ENCODE peak calls at places on chromosome 12, in ten cellular contexts. M is HTR-8/SVneo; L is HT1080; I is islet precursor cell; Q is T follicular helper cell; J is central memory CD4-positive, alpha-beta T cell; S is activated naive CD4-positive, alpha-beta T cell; A is ovary; X is cardiac fibroblast; T is dorsolateral prefrontal cortex. E is an unnamed sample.
A peak's percentile ranks its signal among the peaks of the same experiment; 100 is the strongest.

GRCh38 chr12:125220404-125221273 is 155.4 kb downstream of the AACS start:
- DNase-seq in M (no peak), L (peak; percentile 7), I (no peak), Q (no peak), J (no peak), S (no peak), A (no peak), X (no peak), T (no peak), E (no peak)

GRCh38 chr12:26158078-26158764 is 33.4 kb upstream of the BHLHE41 start:
- DNase-seq in M (no peak), L (no peak), I (peak; percentile 84), Q (no peak), J (no peak), S (no peak), A (no peak), X (no peak), T (no peak), E (no peak)

GRCh38 chr12:42450248-42450647 is 124.3 kb downstream of the PPHLN1 start:
- DNase-seq in M (no peak), L (peak; percentile 52), I (no peak), Q (no peak), J (no peak), S (no peak), A (no peak), X (peak; percentile 33), T (no peak), E (peak; percentile 25)

GRCh38 chr12:105748806-105749600 is 389.8 kb downstream of the NUAK1 start:
- DNase-seq in M (no peak), L (no peak), I (no peak), Q (no peak), J (no peak), S (no peak), A (peak; percentile 70), X (peak; percentile 92), T (peak; percentile 56), E (no peak)

GRCh38 chr12:20376984-20377383 is 8.6 kb downstream of the PDE3A start:
- DNase-seq in M (no peak), L (peak; percentile 10), I (no peak), Q (no peak), J (no peak), S (no peak), A (no peak), X (peak; percentile 56), T (no peak), E (no peak)

GRCh38 chr12:10361084-10361483 is 28.8 kb downstream of the KLRK1 start:
- DNase-seq in M (no peak), L (no peak), I (no peak), Q (no peak), J (no peak), S (no peak), A (no peak), X (peak; percentile 65), T (no peak), E (no peak)

GRCh38 chr12:31519525-31519924 is 71.4 kb downstream of the DENND5B start:
- DNase-seq in M (no peak), L (no peak), I (no peak), Q (no peak), J (no peak), S (no peak), A (no peak), X (no peak), T (no peak), E (no peak)

GRCh38 chr12:48980953-48981756 is 3.0 kb downstream of the WNT1 start:
- DNase-seq in M (no peak), L (no peak), I (peak; percentile 82), Q (peak; percentile 59), J (peak; percentile 72), S (no peak), A (no peak), X (no peak), T (no peak), E (no peak)

GRCh38 chr12:131157739-131158138 is 204.0 kb downstream of the ADGRD1 start:
- DNase-seq in M (no peak), L (no peak), I (no peak), Q (no peak), J (no peak), S (no peak), A (no peak), X (no peak), T (no peak), E (no peak)

GRCh38 chr12:46372852-46373302 is 304 bp upstream of the SLC38A2 start:
- DNase-seq in M (no peak), L (no peak), I (no peak), Q (no peak), J (no peak), S (no peak), A (no peak), X (no peak), T (no peak), E (no peak)

GRCh38 chr12:131785763-131786330 is 42.3 kb upstream of the MMP17 start:
- DNase-seq in M (no peak), L (no peak), I (no peak), Q (no peak), J (no peak), S (no peak), A (no peak), X (no peak), T (no peak), E (no peak)

GRCh38 chr12:109680521-109681030 is 33.0 kb upstream of the FAM222A start:
- DNase-seq in M (no peak), L (no peak), I (no peak), Q (no peak), J (no peak), S (no peak), A (no peak), X (no peak), T (peak; percentile 7), E (no peak)

GRCh38 chr12:58441483-58441882 is 478.8 kb downstream of the LRIG3 start:
- DNase-seq in M (no peak), L (no peak), I (no peak), Q (no peak), J (no peak), S (no peak), A (no peak), X (no peak), T (no peak), E (no peak)

GRCh38 chr12:95705143-95705542 is 85.4 kb downstream of the NTN4 start:
- DNase-seq in M (no peak), L (no peak), I (no peak), Q (no peak), J (no peak), S (no peak), A (no peak), X (no peak), T (no peak), E (no peak)

GRCh38 chr12:79826267-79827128 is 108.4 kb downstream of the PPP1R12A start:
- DNase-seq in M (no peak), L (no peak), I (no peak), Q (no peak), J (no peak), S (no peak), A (no peak), X (no peak), T (no peak), E (no peak)

GRCh38 chr12:80195143-80195726 is 95.9 kb downstream of the OTOGL start:
- DNase-seq in M (peak; percentile 28), L (peak; percentile 39), I (peak; percentile 75), Q (no peak), J (no peak), S (no peak), A (no peak), X (peak; percentile 79), T (no peak), E (no peak)

GRCh38 chr12:70246580-70246979 is 3.3 kb downstream of the CNOT2 start:
- DNase-seq in M (no peak), L (no peak), I (no peak), Q (no peak), J (no peak), S (no peak), A (no peak), X (no peak), T (no peak), E (no peak)

GRCh38 chr12:5827591-5827990 is 117.5 kb downstream of the ANO2 start:
- DNase-seq in M (no peak), L (no peak), I (no peak), Q (no peak), J (no peak), S (no peak), A (no peak), X (no peak), T (no peak), E (no peak)

GRCh38 chr12:115411121-115411520 is 727.1 kb upstream of the TBX3 start:
- DNase-seq in M (no peak), L (peak; percentile 29), I (no peak), Q (no peak), J (no peak), S (no peak), A (no peak), X (no peak), T (no peak), E (no peak)

GRCh38 chr12:96237465-96238077 is 43.4 kb downstream of the ELK3 start:
- DNase-seq in M (peak; percentile 67), L (peak; percentile 98), I (peak; percentile 79), Q (peak; percentile 25), J (peak; percentile 65), S (no peak), A (peak; percentile 50), X (peak; percentile 97), T (no peak), E (peak; percentile 79)

GRCh38 chr12:21656931-21657335 is 709 bp downstream of the LDHB start:
- DNase-seq in M (no peak), L (no peak), I (peak; percentile 72), Q (no peak), J (peak; percentile 33), S (no peak), A (peak; percentile 41), X (peak; percentile 53), T (peak; percentile 45), E (no peak)

GRCh38 chr12:106246891-106247730 is 709 bp downstream of the CKAP4 start:
- DNase-seq in M (peak; percentile 42), L (peak; percentile 34), I (peak; percentile 85), Q (peak; percentile 48), J (peak; percentile 58), S (peak; percentile 52), A (peak; percentile 76), X (peak; percentile 77), T (peak; percentile 65), E (no peak)

GRCh38 chr12:119938049-119938667 is 50.9 kb upstream of the BICDL1 start:
- DNase-seq in M (peak; percentile 75), L (peak; percentile 21), I (peak; percentile 79), Q (peak; percentile 47), J (peak; percentile 46), S (peak; percentile 30), A (peak; percentile 27), X (peak; percentile 65), T (peak; percentile 65), E (peak; percentile 14)

GRCh38 chr12:32877670-32878459 is 18.7 kb downstream of the PKP2 start:
- DNase-seq in M (no peak), L (no peak), I (peak; percentile 66), Q (no peak), J (no peak), S (no peak), A (no peak), X (peak; percentile 80), T (peak; percentile 85), E (no peak)

GRCh38 chr12:88519802-88520435 is 60.4 kb downstream of the KITLG start:
- DNase-seq in M (no peak), L (no peak), I (no peak), Q (no peak), J (no peak), S (no peak), A (no peak), X (peak; percentile 77), T (no peak), E (no peak)

GRCh38 chr12:7112041-7112440 is 3.0 kb upstream of the C1RL start:
- DNase-seq in M (no peak), L (no peak), I (no peak), Q (no peak), J (no peak), S (no peak), A (no peak), X (peak; percentile 62), T (no peak), E (no peak)

GRCh38 chr12:109495012-109495411 is 17.6 kb downstream of the UBE3B start:
- DNase-seq in M (no peak), L (no peak), I (no peak), Q (no peak), J (no peak), S (no peak), A (no peak), X (no peak), T (no peak), E (no peak)

GRCh38 chr12:52139147-52139546 is 52.7 kb downstream of the KRT80 start:
- DNase-seq in M (no peak), L (no peak), I (no peak), Q (no peak), J (no peak), S (no peak), A (no peak), X (no peak), T (no peak), E (no peak)

E was measured in NCI-H226.